ENCODE peak calls at places on chromosomes 6 and 20, in four cellular contexts. D is skeletal muscle cell; P is activated naive CD4-positive, alpha-beta T cell treated with anti-CD3 and anti-CD28 coated beads for 36 hours; H is right cardiac atrium. M is an unnamed sample.
A peak's percentile ranks its signal among the peaks of the same experiment; 100 is the strongest.

GRCh38 chr6:28537065-28537464 is 11.4 kb downstream of the GPX5 start:
- DNase-seq in D (no peak), P (peak; percentile 6), H (no peak), M (no peak)

GRCh38 chr6:4412488-4412887 is 277.1 kb upstream of the ECI2 start:
- DNase-seq in D (no peak), P (no peak), H (peak; percentile 53), M (no peak)

GRCh38 chr6:31907158-31907813 is 5.4 kb upstream of the ZBTB12 start:
- DNase-seq in D (peak; percentile 66), P (no peak), H (no peak), M (no peak)

GRCh38 chr6:113018351-113019151 is 671.4 kb downstream of the RFPL4B start:
- DNase-seq in D (peak; percentile 87), P (no peak), H (peak; percentile 33), M (no peak)

GRCh38 chr6:80742481-80742880 is 636.0 kb downstream of the BCKDHB start:
- DNase-seq in D (peak; percentile 14), P (no peak), H (no peak), M (no peak)

GRCh38 chr20:59805786-59806577 is 127.5 kb downstream of the SYCP2 start:
- DNase-seq in D (no peak), P (no peak), H (no peak), M (no peak)

GRCh38 chr20:21515300-21516179 is 1.7 kb upstream of the NKX2-2 start:
- DNase-seq in D (no peak), P (no peak), H (no peak), M (no peak)

GRCh38 chr6:28468056-28468455 is 24.8 kb upstream of the ZSCAN23 start:
- DNase-seq in D (no peak), P (no peak), H (no peak), M (no peak)

GRCh38 chr6:6519028-6519427 is 69.5 kb upstream of the LY86 start:
- DNase-seq in D (no peak), P (no peak), H (no peak), M (no peak)